ENCODE peak calls at places on chromosomes 6 and 20, in five cellular contexts. L is GM13976; N is mammary epithelial cell; Y is activated naive CD8-positive, alpha-beta T cell treated with anti-CD3 and anti-CD28 coated beads, Interleukin-2, amount 50 U/mL, for 24 hours; E is activated T-cell treated with anti-CD3 and anti-CD28 coated beads, Interleukin-2, amount 50 U/mL, for 48 hours. S is an unnamed sample.

GRCh38 chr6:126228001-126228791 is 111.7 kb upstream of the CENPW start:
- DNase-seq in L (no peak), N (no peak), Y (no peak), E (no peak), S (no peak)

GRCh38 chr20:24633026-24633425 is 163.6 kb downstream of the SYNDIG1 start:
- DNase-seq in L (no peak), N (peak), Y (no peak), E (no peak), S (no peak)

GRCh38 chr20:19735446-19735845 is 22.6 kb upstream of the RIN2 start:
- DNase-seq in L (no peak), N (peak), Y (peak), E (peak), S (no peak)

GRCh38 chr6:90374201-90374600 is 77.6 kb upstream of the BACH2 start:
- DNase-seq in L (no peak), N (no peak), Y (no peak), E (no peak), S (no peak)

GRCh38 chr20:3760980-3761379 is 6.6 kb downstream of the ADISSP start:
- DNase-seq in L (no peak), N (no peak), Y (no peak), E (no peak), S (no peak)

GRCh38 chr6:89297695-89298351 is 17.3 kb downstream of the GABRR2 start:
- DNase-seq in L (peak), N (peak), Y (peak), E (peak), S (peak)

GRCh38 chr6:106082735-106083398 is 3.3 kb upstream of the PRDM1 start:
- DNase-seq in L (no peak), N (peak), Y (no peak), E (peak), S (no peak)

GRCh38 chr6:119215309-119215708 is 134.3 kb downstream of the MAN1A1 start:
- DNase-seq in L (no peak), N (no peak), Y (no peak), E (no peak), S (no peak)

GRCh38 chr6:470901-471448 is 79.4 kb downstream of the IRF4 start:
- DNase-seq in L (peak), N (no peak), Y (no peak), E (peak), S (no peak)

GRCh38 chr6:74606488-74607135 is 599.2 kb downstream of the COL12A1 start:
- DNase-seq in L (no peak), N (peak), Y (no peak), E (no peak), S (no peak)

GRCh38 chr6:43851204-43851855 is 81.3 kb downstream of the VEGFA start:
- DNase-seq in L (no peak), N (no peak), Y (no peak), E (no peak), S (no peak)

S was measured in CD4-positive, alpha-beta T cell.